ENCODE peak calls at places on chromosomes 3 and 15, in six cellular contexts. One of them, this sample, is unnamed.

GRCh38 chr3:143354342-143354741 is 234.8 kb downstream of the CHST2 start:
- DNase-seq in cardiac fibroblast: no peak
- DNase-seq in right atrium auricular region: no peak
- DNase-seq in upper lobe of right lung: no peak
- DNase-seq in lower leg skin: no peak
- DNase-seq in right lobe of liver: no peak
- DNase-seq in this sample: no peak

GRCh38 chr15:98231696-98232440 is 271.4 kb downstream of the ARRDC4 start:
- DNase-seq in cardiac fibroblast: peak
- DNase-seq in lower leg skin: no peak
- DNase-seq in right lobe of liver: no peak
- DNase-seq in upper lobe of right lung: no peak
- DNase-seq in right atrium auricular region: no peak
- DNase-seq in this sample: no peak

GRCh38 chr15:67880651-67881182 is 40.9 kb upstream of the RNU6-1 start:
- DNase-seq in right atrium auricular region: no peak
- DNase-seq in cardiac fibroblast: peak
- DNase-seq in right lobe of liver: peak
- DNase-seq in lower leg skin: peak
- DNase-seq in upper lobe of right lung: no peak
- DNase-seq in this sample: no peak

GRCh38 chr3:110174908-110175307 is 837.6 kb upstream of the DPPA4 start:
- DNase-seq in right atrium auricular region: no peak
- DNase-seq in right lobe of liver: no peak
- DNase-seq in upper lobe of right lung: no peak
- DNase-seq in cardiac fibroblast: peak
- DNase-seq in lower leg skin: no peak
- DNase-seq in this sample: no peak

GRCh38 chr15:35751421-35752133 is 205.6 kb upstream of the DPH6 start:
- DNase-seq in right atrium auricular region: peak
- DNase-seq in lower leg skin: peak
- DNase-seq in right lobe of liver: peak
- DNase-seq in upper lobe of right lung: no peak
- DNase-seq in cardiac fibroblast: peak
- DNase-seq in this sample: peak

GRCh38 chr3:13718437-13718836 is 161.4 kb downstream of the WNT7A start:
- DNase-seq in right lobe of liver: peak
- DNase-seq in lower leg skin: no peak
- DNase-seq in cardiac fibroblast: no peak
- DNase-seq in right atrium auricular region: peak
- DNase-seq in upper lobe of right lung: peak
- DNase-seq in this sample: no peak

GRCh38 chr3:51941447-51941797 is 282 bp downstream of the RRP9 start:
- DNase-seq in upper lobe of right lung: no peak
- DNase-seq in right lobe of liver: no peak
- DNase-seq in right atrium auricular region: no peak
- DNase-seq in cardiac fibroblast: no peak
- DNase-seq in lower leg skin: peak
- DNase-seq in this sample: no peak

GRCh38 chr3:136634821-136635220 is 117.4 kb downstream of the STAG1 start:
- DNase-seq in lower leg skin: no peak
- DNase-seq in right atrium auricular region: no peak
- DNase-seq in cardiac fibroblast: no peak
- DNase-seq in right lobe of liver: no peak
- DNase-seq in upper lobe of right lung: no peak
- DNase-seq in this sample: no peak

GRCh38 chr15:63481105-63481810 is 23.1 kb upstream of the USP3 start:
- DNase-seq in lower leg skin: no peak
- DNase-seq in upper lobe of right lung: no peak
- DNase-seq in right atrium auricular region: no peak
- DNase-seq in cardiac fibroblast: peak
- DNase-seq in right lobe of liver: no peak
- DNase-seq in this sample: no peak

GRCh38 chr3:187954486-187955075 is 199.4 kb upstream of the LPP start:
- DNase-seq in right lobe of liver: no peak
- DNase-seq in cardiac fibroblast: peak
- DNase-seq in right atrium auricular region: no peak
- DNase-seq in upper lobe of right lung: no peak
- DNase-seq in lower leg skin: no peak
- DNase-seq in this sample: no peak

GRCh38 chr3:43786953-43787305 is 96.2 kb downstream of the ABHD5 start:
- DNase-seq in lower leg skin: no peak
- DNase-seq in cardiac fibroblast: no peak
- DNase-seq in right lobe of liver: no peak
- DNase-seq in right atrium auricular region: no peak
- DNase-seq in upper lobe of right lung: no peak
- DNase-seq in this sample: no peak

GRCh38 chr3:78765671-78766485 is 1001.9 kb downstream of the ROBO1 start:
- DNase-seq in cardiac fibroblast: no peak
- DNase-seq in right lobe of liver: no peak
- DNase-seq in upper lobe of right lung: no peak
- DNase-seq in lower leg skin: no peak
- DNase-seq in right atrium auricular region: no peak
- DNase-seq in this sample: no peak

GRCh38 chr3:81339040-81339845 is 422.2 kb downstream of the GBE1 start:
- DNase-seq in cardiac fibroblast: peak
- DNase-seq in right atrium auricular region: no peak
- DNase-seq in lower leg skin: no peak
- DNase-seq in right lobe of liver: no peak
- DNase-seq in upper lobe of right lung: no peak
- DNase-seq in this sample: peak

GRCh38 chr15:77030042-77030927 is 35.4 kb downstream of the PSTPIP1 start:
- DNase-seq in cardiac fibroblast: no peak
- DNase-seq in right atrium auricular region: no peak
- DNase-seq in upper lobe of right lung: peak
- DNase-seq in right lobe of liver: no peak
- DNase-seq in lower leg skin: no peak
- DNase-seq in this sample: no peak

GRCh38 chr15:73750441-73750840 is 2.7 kb downstream of the INSYN1 start:
- DNase-seq in upper lobe of right lung: no peak
- DNase-seq in right lobe of liver: no peak
- DNase-seq in right atrium auricular region: no peak
- DNase-seq in lower leg skin: no peak
- DNase-seq in cardiac fibroblast: no peak
- DNase-seq in this sample: no peak

GRCh38 chr3:184968115-184968514 is 156.1 kb downstream of the VPS8 start:
- DNase-seq in cardiac fibroblast: peak
- DNase-seq in upper lobe of right lung: no peak
- DNase-seq in right atrium auricular region: no peak
- DNase-seq in right lobe of liver: no peak
- DNase-seq in lower leg skin: no peak
- DNase-seq in this sample: no peak

GRCh38 chr3:15551902-15552301 is 30.4 kb upstream of the COLQ start:
- DNase-seq in right lobe of liver: no peak
- DNase-seq in right atrium auricular region: no peak
- DNase-seq in cardiac fibroblast: no peak
- DNase-seq in upper lobe of right lung: no peak
- DNase-seq in lower leg skin: no peak
- DNase-seq in this sample: no peak

GRCh38 chr3:52829482-52829881 is 990 bp downstream of the ITIH4 start:
- DNase-seq in right lobe of liver: peak
- DNase-seq in right atrium auricular region: no peak
- DNase-seq in upper lobe of right lung: no peak
- DNase-seq in cardiac fibroblast: no peak
- DNase-seq in lower leg skin: no peak
- DNase-seq in this sample: no peak

GRCh38 chr3:40079203-40079844 is 230.2 kb upstream of the EIF1B start:
- DNase-seq in right atrium auricular region: no peak
- DNase-seq in lower leg skin: no peak
- DNase-seq in upper lobe of right lung: no peak
- DNase-seq in right lobe of liver: no peak
- DNase-seq in cardiac fibroblast: peak
- DNase-seq in this sample: no peak

GRCh38 chr3:140723576-140723975 is 45.7 kb downstream of the TRIM42 start:
- DNase-seq in lower leg skin: no peak
- DNase-seq in upper lobe of right lung: no peak
- DNase-seq in right atrium auricular region: no peak
- DNase-seq in right lobe of liver: no peak
- DNase-seq in cardiac fibroblast: no peak
- DNase-seq in this sample: no peak

GRCh38 chr15:36807134-36807764 is 227.8 kb downstream of the CDIN1 start:
- DNase-seq in right lobe of liver: no peak
- DNase-seq in cardiac fibroblast: no peak
- DNase-seq in upper lobe of right lung: no peak
- DNase-seq in right atrium auricular region: no peak
- DNase-seq in lower leg skin: no peak
- DNase-seq in this sample: no peak

GRCh38 chr3:117692416-117692995 is 982.9 kb downstream of the TUSC7 start:
- DNase-seq in right atrium auricular region: no peak
- DNase-seq in lower leg skin: no peak
- DNase-seq in upper lobe of right lung: no peak
- DNase-seq in right lobe of liver: no peak
- DNase-seq in cardiac fibroblast: peak
- DNase-seq in this sample: no peak

GRCh38 chr15:75577401-75578205 is 1.5 kb downstream of the PTPN9 start:
- DNase-seq in cardiac fibroblast: peak
- DNase-seq in right lobe of liver: no peak
- DNase-seq in right atrium auricular region: no peak
- DNase-seq in lower leg skin: no peak
- DNase-seq in upper lobe of right lung: no peak
- DNase-seq in this sample: no peak

GRCh38 chr15:69783211-69783610 is 314.5 kb downstream of the TLE3 start:
- DNase-seq in right lobe of liver: no peak
- DNase-seq in lower leg skin: no peak
- DNase-seq in cardiac fibroblast: no peak
- DNase-seq in upper lobe of right lung: no peak
- DNase-seq in right atrium auricular region: peak
- DNase-seq in this sample: no peak

GRCh38 chr3:151351216-151351615 is 21.9 kb upstream of the P2RY13 start:
- DNase-seq in lower leg skin: no peak
- DNase-seq in cardiac fibroblast: no peak
- DNase-seq in right lobe of liver: no peak
- DNase-seq in right atrium auricular region: no peak
- DNase-seq in upper lobe of right lung: no peak
- DNase-seq in this sample: no peak

GRCh38 chr3:195587406-195587805 is 3.7 kb upstream of the APOD start:
- DNase-seq in right lobe of liver: no peak
- DNase-seq in upper lobe of right lung: no peak
- DNase-seq in lower leg skin: no peak
- DNase-seq in cardiac fibroblast: no peak
- DNase-seq in right atrium auricular region: no peak
- DNase-seq in this sample: no peak

GRCh38 chr3:195584543-195584870 is 767 bp upstream of the APOD start:
- DNase-seq in right atrium auricular region: no peak
- DNase-seq in upper lobe of right lung: no peak
- DNase-seq in lower leg skin: no peak
- DNase-seq in right lobe of liver: no peak
- DNase-seq in cardiac fibroblast: no peak
- DNase-seq in this sample: no peak

GRCh38 chr3:195580733-195581443 is 2.9 kb downstream of the APOD start:
- DNase-seq in right atrium auricular region: no peak
- DNase-seq in cardiac fibroblast: peak
- DNase-seq in right lobe of liver: no peak
- DNase-seq in upper lobe of right lung: no peak
- DNase-seq in lower leg skin: no peak
- DNase-seq in this sample: no peak

GRCh38 chr3:195582947-195583346 is 793 bp downstream of the APOD start:
- DNase-seq in upper lobe of right lung: no peak
- DNase-seq in cardiac fibroblast: no peak
- DNase-seq in right atrium auricular region: no peak
- DNase-seq in right lobe of liver: no peak
- DNase-seq in lower leg skin: no peak
- DNase-seq in this sample: peak

GRCh38 chr3:195583831-195584542 is at the start of gene APOD:
- DNase-seq in right lobe of liver: no peak
- DNase-seq in upper lobe of right lung: no peak
- DNase-seq in lower leg skin: peak
- DNase-seq in right atrium auricular region: no peak
- DNase-seq in cardiac fibroblast: peak
- DNase-seq in this sample: no peak
- H3K4me3 ChIP-seq in right lobe of liver: no peak
- H3K4me3 ChIP-seq in upper lobe of right lung: peak
- H3K4me3 ChIP-seq in lower leg skin: peak
- H3K4me3 ChIP-seq in right atrium auricular region: no peak
- H3K4me3 ChIP-seq in cardiac fibroblast: peak
- H3K4me3 ChIP-seq in this sample: no peak

GRCh38 chr15:25268166-25268565 is 170.7 kb downstream of the UBE3A start:
- DNase-seq in upper lobe of right lung: no peak
- DNase-seq in cardiac fibroblast: peak
- DNase-seq in lower leg skin: no peak
- DNase-seq in right atrium auricular region: no peak
- DNase-seq in right lobe of liver: no peak
- DNase-seq in this sample: peak
- H3K4me3 ChIP-seq in upper lobe of right lung: no peak
- H3K4me3 ChIP-seq in cardiac fibroblast: no peak
- H3K4me3 ChIP-seq in lower leg skin: no peak
- H3K4me3 ChIP-seq in right atrium auricular region: no peak
- H3K4me3 ChIP-seq in right lobe of liver: no peak
- H3K4me3 ChIP-seq in this sample: no peak

GRCh38 chr15:40787344-40787841 is 17.6 kb downstream of the C15orf62 start:
- DNase-seq in lower leg skin: peak
- DNase-seq in upper lobe of right lung: peak
- DNase-seq in right lobe of liver: no peak
- DNase-seq in cardiac fibroblast: peak
- DNase-seq in right atrium auricular region: no peak
- DNase-seq in this sample: peak

GRCh38 chr15:40785814-40786213 is 16.0 kb downstream of the C15orf62 start:
- DNase-seq in lower leg skin: no peak
- DNase-seq in right lobe of liver: no peak
- DNase-seq in upper lobe of right lung: no peak
- DNase-seq in cardiac fibroblast: no peak
- DNase-seq in right atrium auricular region: no peak
- DNase-seq in this sample: no peak

GRCh38 chr15:40789999-40790398 is 16.9 kb upstream of the ZFYVE19 start:
- DNase-seq in lower leg skin: no peak
- DNase-seq in right lobe of liver: no peak
- DNase-seq in upper lobe of right lung: no peak
- DNase-seq in right atrium auricular region: no peak
- DNase-seq in cardiac fibroblast: no peak
- DNase-seq in this sample: no peak

GRCh38 chr15:40789119-40789518 is 17.8 kb upstream of the ZFYVE19 start:
- DNase-seq in right lobe of liver: no peak
- DNase-seq in lower leg skin: no peak
- DNase-seq in right atrium auricular region: no peak
- DNase-seq in cardiac fibroblast: no peak
- DNase-seq in upper lobe of right lung: no peak
- DNase-seq in this sample: no peak

DNA sequence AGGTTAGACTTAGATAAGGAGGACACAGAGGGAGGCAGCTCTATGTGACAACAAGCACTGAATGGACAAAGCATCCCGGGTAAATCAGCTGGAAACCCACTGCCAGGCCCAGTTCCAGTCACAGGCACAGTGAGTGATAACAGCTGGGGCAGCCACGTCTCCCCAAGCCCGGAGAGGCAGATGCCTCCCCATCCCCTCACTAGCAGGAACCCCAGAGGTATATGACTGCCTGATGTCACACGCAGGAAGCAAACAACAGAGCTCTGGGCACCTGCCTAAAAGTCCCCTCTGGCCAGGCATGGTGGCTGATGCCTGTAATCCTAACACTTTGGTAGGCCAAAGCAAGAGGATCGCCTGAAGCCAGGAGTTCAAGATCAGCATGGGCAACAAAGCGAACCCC is 18.2 kb downstream of the C15orf62 start:
- DNase-seq in cardiac fibroblast: no peak
- DNase-seq in right atrium auricular region: no peak
- DNase-seq in lower leg skin: no peak
- DNase-seq in right lobe of liver: no peak
- DNase-seq in upper lobe of right lung: no peak
- DNase-seq in this sample: no peak
- H3K4me3 ChIP-seq in cardiac fibroblast: no peak
- H3K4me3 ChIP-seq in right atrium auricular region: no peak
- H3K4me3 ChIP-seq in lower leg skin: no peak
- H3K4me3 ChIP-seq in right lobe of liver: no peak
- H3K4me3 ChIP-seq in upper lobe of right lung: no peak
- H3K4me3 ChIP-seq in this sample: no peak

GRCh38 chr15:80966431-80967197 is 23.0 kb downstream of the MESD start:
- DNase-seq in cardiac fibroblast: no peak
- DNase-seq in right atrium auricular region: peak
- DNase-seq in lower leg skin: no peak
- DNase-seq in right lobe of liver: no peak
- DNase-seq in upper lobe of right lung: no peak
- DNase-seq in this sample: no peak
- H3K4me3 ChIP-seq in cardiac fibroblast: no peak
- H3K4me3 ChIP-seq in right atrium auricular region: no peak
- H3K4me3 ChIP-seq in lower leg skin: no peak
- H3K4me3 ChIP-seq in right lobe of liver: no peak
- H3K4me3 ChIP-seq in upper lobe of right lung: no peak
- H3K4me3 ChIP-seq in this sample: no peak

This sample was measured in Jurkat, Clone E6-1.